ENCODE peak calls at places on chromosomes 2 and 18, in six cellular contexts. D, S, Y, C, U and X are unnamed samples.

GRCh38 chr18:56389190-56389589 is 249.2 kb downstream of the TXNL1 start:
- DNase-seq in U (no peak), Y (no peak), D (no peak), C (no peak), S (no peak), X (no peak)

GRCh38 chr2:10094271-10094814 is 14.1 kb upstream of the CYS1 start:
- DNase-seq in U (no peak), D (no peak), S (no peak), Y (no peak), C (no peak), X (peak; percentile 25)

GRCh38 chr2:60411295-60411694 is 142.2 kb downstream of the BCL11A start:
- DNase-seq in U (no peak), Y (no peak), D (no peak), C (no peak), S (no peak), X (no peak)

GRCh38 chr2:6913415-6914157 is 3.6 kb upstream of the RNF144A start:
- DNase-seq in Y (no peak), U (no peak), C (no peak), D (no peak), S (no peak), X (no peak)

GRCh38 chr2:42978175-42978886 is 185.9 kb upstream of the HAAO start:
- DNase-seq in D (no peak), U (no peak), C (no peak), Y (peak; percentile 58), S (no peak), X (no peak)

GRCh38 chr2:169891593-169892298 is 64.5 kb downstream of the UBR3 start:
- DNase-seq in D (no peak), U (no peak), S (no peak), Y (no peak), C (no peak), X (no peak)

GRCh38 chr2:180571559-180571958 is 408.8 kb upstream of the UBE2E3 start:
- DNase-seq in Y (no peak), S (no peak), D (no peak), C (no peak), U (no peak), X (no peak)

GRCh38 chr2:53515435-53516332 is 251.9 kb upstream of the CHAC2 start:
- DNase-seq in S (no peak), C (no peak), Y (no peak), D (no peak), U (no peak), X (no peak)

GRCh38 chr2:239726091-239726591 is 299.0 kb downstream of the NDUFA10 start:
- DNase-seq in Y (no peak), U (no peak), D (no peak), C (no peak), S (no peak), X (no peak)

GRCh38 chr2:204583773-204584172 is 38.5 kb downstream of the PARD3B start:
- DNase-seq in Y (no peak), U (no peak), D (no peak), C (no peak), S (no peak), X (no peak)

GRCh38 chr18:36534154-36534688 is 236.7 kb downstream of the FHOD3 start:
- DNase-seq in S (no peak), D (no peak), Y (no peak), C (no peak), U (peak; percentile 2), X (no peak)

GRCh38 chr2:217838409-217838831 is 164.4 kb downstream of the TNS1 start:
- DNase-seq in U (no peak), Y (no peak), C (no peak), D (no peak), S (no peak), X (peak; percentile 18)

GRCh38 chr2:170405326-170405725 is 227.4 kb downstream of the MYO3B start:
- DNase-seq in U (no peak), S (no peak), C (no peak), Y (no peak), D (no peak), X (no peak)

GRCh38 chr18:48923746-48924580 is 26.8 kb downstream of the SMAD7 start:
- DNase-seq in Y (peak; percentile 83), U (peak; percentile 66), S (no peak), D (no peak), C (no peak), X (no peak)

GRCh38 chr2:170885130-170885791 is 43.8 kb upstream of the GORASP2 start:
- DNase-seq in U (no peak), C (no peak), S (no peak), Y (no peak), D (no peak), X (no peak)

GRCh38 chr2:62760555-62760954 is 55.0 kb downstream of the EHBP1 start:
- DNase-seq in U (no peak), C (no peak), S (no peak), Y (no peak), D (no peak), X (no peak)

GRCh38 chr18:75161629-75162028 is 47.3 kb downstream of the PTGR3 start:
- DNase-seq in Y (no peak), D (no peak), C (no peak), U (peak; percentile 39), S (peak; percentile 56), X (no peak)

GRCh38 chr2:12738112-12738485 is 21.4 kb downstream of the TRIB2 start:
- DNase-seq in C (no peak), D (no peak), S (no peak), U (no peak), Y (no peak), X (no peak)

GRCh38 chr18:25067291-25068050 is 284.5 kb downstream of the ZNF521 start:
- DNase-seq in U (no peak), Y (no peak), C (no peak), D (no peak), S (no peak), X (no peak)

GRCh38 chr2:209661286-209661685 is 110.3 kb upstream of the UNC80 start:
- DNase-seq in D (no peak), U (no peak), C (no peak), S (no peak), Y (no peak), X (peak; percentile 47)

GRCh38 chr18:31616586-31616985 is 24.9 kb downstream of the TTR start:
- DNase-seq in D (no peak), Y (no peak), U (no peak), C (no peak), S (no peak), X (no peak)

GRCh38 chr18:5628512-5629255 is 84.9 kb upstream of the EPB41L3 start:
- DNase-seq in Y (peak; percentile 73), S (peak; percentile 86), C (no peak), D (peak; percentile 34), U (no peak), X (peak; percentile 28)

GRCh38 chr2:19228720-19229119 is 129.7 kb downstream of the OSR1 start:
- DNase-seq in Y (no peak), S (no peak), U (no peak), C (peak; percentile 56), D (no peak), X (no peak)

GRCh38 chr18:8084160-8084559 is 517.0 kb downstream of the PTPRM start:
- DNase-seq in Y (no peak), U (no peak), C (no peak), D (no peak), S (no peak), X (peak; percentile 15)

GRCh38 chr18:32289480-32290075 is 99.7 kb downstream of the MEP1B start:
- DNase-seq in S (peak; percentile 56), C (peak; percentile 55), Y (no peak), U (peak; percentile 12), D (peak; percentile 38), X (peak; percentile 57)

GRCh38 chr2:233061591-233062446 is 1.7 kb downstream of the INPP5D start:
- DNase-seq in S (peak; percentile 65), Y (peak; percentile 92), D (no peak), C (no peak), U (peak; percentile 44), X (peak; percentile 23)
- TF ChIP-seq CTCF in S (peak; percentile 16), Y (no peak), D (peak; percentile 37), C (no peak), U (peak; percentile 20), X (no peak)

GRCh38 chr18:50334546-50335152 is 40.2 kb upstream of the SKA1 start:
- DNase-seq in C (no peak), D (no peak), S (no peak), Y (no peak), U (peak; percentile 66), X (no peak)

GRCh38 chr18:50338676-50339075 is 36.2 kb upstream of the SKA1 start:
- DNase-seq in U (no peak), C (no peak), D (no peak), Y (no peak), S (no peak), X (no peak)

GRCh38 chr18:50341443-50341842 is 33.4 kb upstream of the SKA1 start:
- DNase-seq in Y (no peak), U (no peak), D (no peak), S (no peak), C (no peak), X (no peak)

GRCh38 chr18:50338122-50338521 is 36.7 kb upstream of the SKA1 start:
- DNase-seq in S (no peak), D (no peak), C (no peak), U (no peak), Y (no peak), X (no peak)

DNA sequence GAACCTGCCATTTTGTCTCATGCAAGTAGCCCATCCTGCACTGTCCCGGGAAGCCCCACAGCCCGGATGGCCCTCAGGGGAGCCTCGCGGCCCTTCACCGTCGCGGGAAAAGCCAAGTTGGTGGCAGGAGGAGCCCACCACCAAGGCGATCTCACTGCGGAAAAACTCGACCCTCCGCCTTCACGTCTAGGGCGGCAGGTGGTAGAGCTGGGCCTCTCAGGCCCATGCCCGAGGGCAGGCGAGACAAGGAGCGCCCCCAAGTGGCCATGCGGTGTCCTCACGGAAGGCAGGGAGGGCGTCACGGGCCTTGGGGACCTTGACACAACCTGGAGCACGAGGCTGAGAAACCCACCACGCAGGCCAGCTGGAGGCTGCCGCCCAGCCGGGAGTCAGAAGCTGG is 34.8 kb upstream of the SKA1 start:
- DNase-seq in U (no peak), D (no peak), C (no peak), Y (peak; percentile 66), S (no peak), X (no peak)
- TF ChIP-seq CTCF in U (no peak), D (no peak), C (no peak), Y (no peak), S (no peak), X (no peak)

GRCh38 chr2:205680903-205681302 is 1.4 kb upstream of the NRP2 start:
- DNase-seq in C (no peak), S (no peak), Y (no peak), U (no peak), D (no peak), X (no peak)

GRCh38 chr2:205679410-205680009 is 2.8 kb upstream of the NRP2 start:
- DNase-seq in D (no peak), C (no peak), S (no peak), U (no peak), Y (no peak), X (no peak)

GRCh38 chr2:205678743-205679142 is 3.6 kb upstream of the NRP2 start:
- DNase-seq in Y (no peak), U (no peak), S (no peak), C (no peak), D (no peak), X (no peak)

GRCh38 chr2:205681836-205682238 is 464 bp upstream of the NRP2 start:
- DNase-seq in C (no peak), Y (no peak), U (peak; percentile 78), S (no peak), D (no peak), X (no peak)

GRCh38 chr2:205680067-205680466 is 2.2 kb upstream of the NRP2 start:
- DNase-seq in C (no peak), Y (no peak), S (peak; percentile 53), U (peak; percentile 70), D (peak; percentile 47), X (peak; percentile 74)
- TF ChIP-seq CTCF in C (peak; percentile 57), Y (peak; percentile 53), S (peak; percentile 65), U (peak; percentile 85), D (peak; percentile 77), X (peak; percentile 82)

GRCh38 chr2:171957061-171957460 is 34.8 kb downstream of the HAT1 start:
- DNase-seq in C (no peak), D (no peak), U (no peak), Y (no peak), S (no peak), X (no peak)
- TF ChIP-seq CTCF in C (no peak), D (no peak), U (no peak), Y (no peak), S (no peak), X (peak; percentile 19)